ENCODE peak calls at places on chromosome 1, in nine cellular contexts. R is stimulated activated CD4-positive, alpha-beta T cell treated with anti-CD3 and anti-CD28 coated beads, Interleukin-2, amount 100 ng/mL, for 24 hours; Q is Caki2; F is activated T-cell treated with anti-CD3 and anti-CD28 coated beads for 4 hours; S is EL; N is NCI-H1694; G is Calu3; Y is C1 segment of cervical spinal cord; Z is NCI-H1417 treated with DMSO at 0.1 percent for 48 hours. M is an unnamed sample.

GRCh38 chr1:155910621-155911121 is 478 bp downstream of the RIT1 start:
- DNase-seq in R (peak), Q (peak), F (no peak), S (peak), N (no peak), G (peak), Y (peak), Z (no peak), M (no peak)

GRCh38 chr1:903721-904270 is 19.9 kb upstream of the SAMD11 start:
- DNase-seq in R (no peak), Q (no peak), F (no peak), S (no peak), N (no peak), G (no peak), Y (no peak), Z (no peak), M (no peak)

GRCh38 chr1:209723761-209724693 is 19.4 kb downstream of the HSD11B1 start:
- DNase-seq in R (peak), Q (no peak), F (no peak), S (no peak), N (no peak), G (no peak), Y (no peak), Z (no peak), M (no peak)

GRCh38 chr1:200445213-200445612 is 35.4 kb upstream of the ZNF281 start:
- DNase-seq in R (no peak), Q (no peak), F (no peak), S (peak), N (no peak), G (no peak), Y (no peak), Z (no peak), M (no peak)

GRCh38 chr1:212291505-212292134 is 6.4 kb downstream of the PPP2R5A start:
- DNase-seq in R (no peak), Q (peak), F (no peak), S (peak), N (no peak), G (peak), Y (no peak), Z (peak), M (no peak)

GRCh38 chr1:165449121-165449520 is 4.2 kb upstream of the RXRG start:
- DNase-seq in R (no peak), Q (no peak), F (no peak), S (no peak), N (peak), G (no peak), Y (no peak), Z (no peak), M (no peak)

GRCh38 chr1:2788506-2789163 is 12.9 kb downstream of the TTC34 start:
- DNase-seq in R (no peak), Q (no peak), F (no peak), S (no peak), N (no peak), G (no peak), Y (no peak), Z (no peak), M (peak)

GRCh38 chr1:113891631-113892220 is 4.3 kb upstream of the BCL2L15 start:
- DNase-seq in R (no peak), Q (no peak), F (no peak), S (no peak), N (no peak), G (no peak), Y (no peak), Z (no peak), M (no peak)

GRCh38 chr1:22207605-22208264 is 64.8 kb upstream of the WNT4 start:
- DNase-seq in R (no peak), Q (no peak), F (no peak), S (no peak), N (peak), G (no peak), Y (no peak), Z (no peak), M (no peak)

GRCh38 chr1:155186266-155186954 is 12.8 kb downstream of the TRIM46 start:
- DNase-seq in R (no peak), Q (no peak), F (no peak), S (no peak), N (no peak), G (peak), Y (no peak), Z (no peak), M (no peak)

GRCh38 chr1:197677313-197677712 is 98.0 kb downstream of the DENND1B start:
- DNase-seq in R (no peak), Q (no peak), F (no peak), S (no peak), N (no peak), G (no peak), Y (no peak), Z (no peak), M (no peak)

GRCh38 chr1:65762081-65762862 is 30.4 kb upstream of the PDE4B start:
- DNase-seq in R (no peak), Q (no peak), F (no peak), S (peak), N (no peak), G (no peak), Y (no peak), Z (no peak), M (no peak)

GRCh38 chr1:210754931-210755670 is 378.8 kb downstream of the KCNH1 start:
- DNase-seq in R (no peak), Q (no peak), F (no peak), S (no peak), N (no peak), G (no peak), Y (no peak), Z (peak), M (no peak)

GRCh38 chr1:12477936-12478611 is 139.9 kb downstream of the DHRS3 start:
- DNase-seq in R (no peak), Q (peak), F (no peak), S (peak), N (no peak), G (peak), Y (no peak), Z (peak), M (no peak)